ENCODE peak calls at places on chromosomes 7 and 10, in seven cellular contexts. H is heart right ventricle; F is NCI-H1092 treated with DMSO at 0.1 percent for 48 hours; Y is activated gamma-delta T cell; B is choroid plexus epithelial cell; R is activated CD4-positive, alpha-beta T cell treated with anti-CD3 and anti-CD28 coated beads for 36 hours; Q is M059J. Z is an unnamed sample.

GRCh38 chr7:140342732-140343514 is 55.4 kb downstream of the SLC37A3 start:
- DNase-seq in H (peak), F (peak), Y (no peak), B (peak), R (peak), Q (peak), Z (peak)

GRCh38 chr10:93080350-93081046 is 6.8 kb downstream of the CYP26A1 start:
- DNase-seq in H (peak), F (peak), Y (no peak), B (peak), R (peak), Q (peak), Z (no peak)

GRCh38 chr10:114526112-114526496 is 121.8 kb upstream of the AFAP1L2 start:
- DNase-seq in H (no peak), F (no peak), Y (no peak), B (peak), R (peak), Q (peak), Z (no peak)

GRCh38 chr7:2808891-2809660 is 35.0 kb downstream of the GNA12 start:
- DNase-seq in H (no peak), F (no peak), Y (no peak), B (no peak), R (no peak), Q (no peak), Z (no peak)

GRCh38 chr7:82442492-82443043 is 1.0 kb downstream of the CACNA2D1 start:
- DNase-seq in H (peak), F (peak), Y (no peak), B (peak), R (no peak), Q (peak), Z (no peak)

GRCh38 chr7:71735961-71736556 is 604.1 kb downstream of the GALNT17 start:
- DNase-seq in H (peak), F (peak), Y (no peak), B (peak), R (peak), Q (peak), Z (no peak)

GRCh38 chr7:139317954-139318505 is 23.1 kb upstream of the FMC1 start:
- DNase-seq in H (no peak), F (no peak), Y (no peak), B (no peak), R (no peak), Q (no peak), Z (peak)

GRCh38 chr7:153017197-153017596 is 257.6 kb downstream of the ACTR3B start:
- DNase-seq in H (no peak), F (no peak), Y (no peak), B (no peak), R (no peak), Q (no peak), Z (no peak)

GRCh38 chr7:23356168-23356567 is 57.0 kb downstream of the MALSU1 start:
- DNase-seq in H (no peak), F (no peak), Y (no peak), B (no peak), R (no peak), Q (no peak), Z (no peak)

GRCh38 chr7:134724606-134725005 is 54.8 kb upstream of the CALD1 start:
- DNase-seq in H (no peak), F (no peak), Y (no peak), B (peak), R (peak), Q (no peak), Z (no peak)

GRCh38 chr7:3591944-3592343 is 290.9 kb downstream of the SDK1 start:
- DNase-seq in H (no peak), F (no peak), Y (no peak), B (peak), R (no peak), Q (no peak), Z (no peak)

GRCh38 chr7:22885824-22886255 is 63.2 kb upstream of the TOMM7 start:
- DNase-seq in H (no peak), F (no peak), Y (no peak), B (no peak), R (peak), Q (peak), Z (peak)

GRCh38 chr7:138980575-138981285 is 459 bp downstream of the KIAA1549 start:
- DNase-seq in H (no peak), F (peak), Y (no peak), B (no peak), R (peak), Q (peak), Z (no peak)

GRCh38 chr7:124152859-124153692 is 120.2 kb upstream of the TMEM229A start:
- DNase-seq in H (no peak), F (peak), Y (no peak), B (peak), R (no peak), Q (peak), Z (no peak)

GRCh38 chr10:49274886-49275285 is 24.1 kb upstream of the C10orf71 start:
- DNase-seq in H (no peak), F (no peak), Y (no peak), B (no peak), R (no peak), Q (no peak), Z (no peak)

GRCh38 chr10:11261687-11262086 is 244.0 kb downstream of the CELF2 start:
- DNase-seq in H (peak), F (no peak), Y (no peak), B (no peak), R (no peak), Q (no peak), Z (no peak)